ENCODE peak calls at places on chromosomes 13 and 19, in seven cellular contexts. Y, E, F, J, D, G and T are unnamed samples.

GRCh38 chr19:57351867-57352266 is 796 bp downstream of the ZNF304 start:
- DNase-seq in Y (no peak), E (peak), F (no peak), J (no peak), D (peak), G (no peak), T (no peak)

GRCh38 chr13:32940601-32941000 is 75.6 kb upstream of the KL start:
- DNase-seq in Y (no peak), E (peak), F (peak), J (no peak), D (peak), G (no peak), T (no peak)

GRCh38 chr13:28047784-28048388 is 52.5 kb downstream of the FLT3 start:
- DNase-seq in Y (no peak), E (no peak), F (peak), J (no peak), D (no peak), G (no peak), T (no peak)

GRCh38 chr13:29591310-29591709 is 4.2 kb downstream of the SLC7A1 start:
- DNase-seq in Y (no peak), E (peak), F (no peak), J (no peak), D (no peak), G (no peak), T (no peak)

GRCh38 chr13:34435338-34435737 is 506.7 kb upstream of the NBEA start:
- DNase-seq in Y (no peak), E (peak), F (no peak), J (no peak), D (peak), G (no peak), T (no peak)

GRCh38 chr13:59409211-59409610 is 754.5 kb downstream of the DIAPH3 start:
- DNase-seq in Y (peak), E (peak), F (no peak), J (no peak), D (peak), G (no peak), T (peak)

GRCh38 chr19:53365899-53366493 is 491 bp downstream of the ZNF525 start:
- DNase-seq in Y (peak), E (no peak), F (peak), J (no peak), D (no peak), G (peak), T (no peak)

GRCh38 chr19:10858204-10858828 is 10.1 kb downstream of the C19orf38 start:
- DNase-seq in Y (peak), E (peak), F (peak), J (no peak), D (peak), G (peak), T (no peak)

GRCh38 chr19:15374796-15375440 is 4.7 kb downstream of the AKAP8 start:
- DNase-seq in Y (peak), E (no peak), F (no peak), J (no peak), D (no peak), G (no peak), T (no peak)

GRCh38 chr13:46296920-46297319 is 85.2 kb downstream of the LRRC63 start:
- DNase-seq in Y (no peak), E (peak), F (no peak), J (no peak), D (peak), G (no peak), T (no peak)

GRCh38 chr19:51338563-51339312 is 3.2 kb downstream of the VSIG10L start:
- DNase-seq in Y (peak), E (peak), F (peak), J (peak), D (peak), G (peak), T (peak)

GRCh38 chr19:51339313-51339686 is 2.6 kb downstream of the VSIG10L start:
- DNase-seq in Y (no peak), E (no peak), F (no peak), J (no peak), D (no peak), G (no peak), T (no peak)

GRCh38 chr19:51337861-51338562 is 3.9 kb downstream of the VSIG10L start:
- DNase-seq in Y (no peak), E (no peak), F (no peak), J (no peak), D (no peak), G (no peak), T (no peak)

GRCh38 chr19:51341066-51341465 is 873 bp downstream of the VSIG10L start:
- DNase-seq in Y (no peak), E (no peak), F (no peak), J (no peak), D (no peak), G (no peak), T (no peak)

GRCh38 chr19:51339687-51340656 is 2.0 kb downstream of the VSIG10L start:
- DNase-seq in Y (peak), E (peak), F (peak), J (peak), D (peak), G (peak), T (peak)
- TF ChIP-seq CTCF in Y (no peak), E (peak), F (peak), J (no peak), D (no peak), G (peak), T (peak)

DNA sequence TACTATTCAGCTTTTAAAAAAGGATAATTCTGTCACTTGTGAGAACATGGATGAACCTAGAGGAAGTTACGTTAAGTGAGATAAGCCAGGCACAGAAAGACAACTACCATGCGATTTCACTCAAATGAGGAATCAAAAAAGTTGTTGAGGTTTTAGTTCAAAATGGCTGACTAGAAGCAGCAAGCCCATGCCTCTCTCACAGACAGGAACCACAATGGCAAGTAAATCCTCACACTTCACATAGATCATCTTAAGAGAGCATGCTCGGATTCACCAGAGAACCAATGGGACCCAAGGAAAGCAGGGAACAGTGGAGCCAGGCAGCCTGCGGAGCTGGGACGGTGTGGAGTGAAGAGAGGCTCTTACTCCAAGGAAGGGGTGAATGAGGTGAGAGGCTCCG is 581.0 kb downstream of the UQCRFS1 start:
- DNase-seq in Y (no peak), E (no peak), F (no peak), J (no peak), D (no peak), G (no peak), T (no peak)
- TF ChIP-seq CTCF in Y (no peak), E (no peak), F (no peak), J (no peak), D (no peak), G (no peak), T (no peak)

GRCh38 chr19:33724021-33724722 is 72.5 kb upstream of the KCTD15 start:
- DNase-seq in Y (no peak), E (no peak), F (no peak), J (no peak), D (no peak), G (no peak), T (no peak)

GRCh38 chr19:33724723-33725060 is 72.0 kb upstream of the KCTD15 start:
- DNase-seq in Y (no peak), E (no peak), F (no peak), J (no peak), D (no peak), G (no peak), T (no peak)

GRCh38 chr19:33726756-33727155 is 69.9 kb upstream of the KCTD15 start:
- DNase-seq in Y (no peak), E (no peak), F (no peak), J (no peak), D (no peak), G (no peak), T (no peak)

GRCh38 chr19:33727331-33728028 is 69.2 kb upstream of the KCTD15 start:
- DNase-seq in Y (no peak), E (no peak), F (no peak), J (no peak), D (no peak), G (no peak), T (no peak)

GRCh38 chr19:33725567-33725966 is 71.1 kb upstream of the KCTD15 start:
- DNase-seq in Y (no peak), E (no peak), F (no peak), J (no peak), D (no peak), G (no peak), T (no peak)
- TF ChIP-seq CTCF in Y (no peak), E (no peak), F (no peak), J (no peak), D (no peak), G (no peak), T (no peak)

DNA sequence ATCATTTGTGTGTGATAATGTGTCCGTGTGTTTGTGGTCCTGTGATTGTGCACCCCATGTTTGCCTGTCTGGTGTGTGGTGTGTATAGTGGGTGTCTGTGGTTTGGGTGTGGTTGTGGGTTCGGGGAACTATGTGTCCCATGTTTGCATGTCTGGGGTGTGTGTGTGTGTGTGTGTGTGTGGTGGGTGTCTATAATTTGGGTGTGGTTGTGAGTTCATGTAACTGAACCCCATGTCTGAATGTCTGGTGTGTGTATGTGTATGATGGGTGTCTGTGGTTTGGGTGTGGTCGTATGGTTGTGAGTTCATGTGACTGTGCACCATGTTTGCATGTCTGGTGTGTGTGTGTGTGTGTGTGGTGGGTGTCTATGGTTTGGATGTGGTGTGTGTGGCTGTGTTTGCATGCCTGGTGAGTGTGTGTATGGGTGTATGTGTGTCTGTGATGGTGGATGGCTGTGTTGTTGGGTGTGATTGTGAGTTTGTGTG is 11.1 kb upstream of the NFIX start:
- DNase-seq in Y (no peak), E (peak), F (no peak), J (no peak), D (no peak), G (no peak), T (no peak)
- TF ChIP-seq CTCF in Y (no peak), E (no peak), F (no peak), J (no peak), D (no peak), G (no peak), T (no peak)

DNA sequence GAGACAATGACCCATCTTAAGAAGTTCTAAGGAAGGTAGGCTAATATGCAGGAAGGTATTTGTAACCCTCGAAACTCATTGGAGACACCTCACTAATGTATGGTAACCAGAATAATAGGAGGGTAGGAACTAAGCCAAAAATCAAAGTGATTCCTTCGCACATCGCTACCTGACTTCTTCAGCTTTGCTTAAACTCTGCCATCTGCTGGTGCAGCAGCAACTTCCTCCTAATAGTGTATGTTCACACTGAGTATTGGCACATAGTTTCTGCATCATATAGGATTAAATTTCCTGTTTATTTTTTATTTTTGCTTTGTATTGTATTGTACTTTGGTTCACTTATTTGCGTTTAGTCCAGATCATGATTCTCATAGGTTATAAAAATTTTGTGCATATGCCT is 676.2 kb downstream of the GPC5 start:
- DNase-seq in Y (no peak), E (no peak), F (peak), J (no peak), D (peak), G (peak), T (no peak)
- TF ChIP-seq CTCF in Y (no peak), E (no peak), F (peak), J (no peak), D (peak), G (no peak), T (no peak)

GRCh38 chr13:111359237-111359915 is 38.9 kb downstream of the TEX29 start:
- DNase-seq in Y (no peak), E (peak), F (no peak), J (no peak), D (no peak), G (no peak), T (no peak)
- TF ChIP-seq CTCF in Y (no peak), E (no peak), F (no peak), J (no peak), D (no peak), G (no peak), T (no peak)

GRCh38 chr19:38792250-38793111 is 3.5 kb downstream of the LGALS7B start:
- DNase-seq in Y (peak), E (peak), F (peak), J (peak), D (peak), G (peak), T (no peak)
- TF ChIP-seq CTCF in Y (peak), E (peak), F (peak), J (no peak), D (peak), G (peak), T (no peak)

GRCh38 chr19:35060160-35060855 is 18.8 kb downstream of the HPN start:
- DNase-seq in Y (peak), E (no peak), F (no peak), J (no peak), D (no peak), G (no peak), T (no peak)
- TF ChIP-seq CTCF in Y (no peak), E (no peak), F (no peak), J (no peak), D (no peak), G (no peak), T (no peak)

DNA sequence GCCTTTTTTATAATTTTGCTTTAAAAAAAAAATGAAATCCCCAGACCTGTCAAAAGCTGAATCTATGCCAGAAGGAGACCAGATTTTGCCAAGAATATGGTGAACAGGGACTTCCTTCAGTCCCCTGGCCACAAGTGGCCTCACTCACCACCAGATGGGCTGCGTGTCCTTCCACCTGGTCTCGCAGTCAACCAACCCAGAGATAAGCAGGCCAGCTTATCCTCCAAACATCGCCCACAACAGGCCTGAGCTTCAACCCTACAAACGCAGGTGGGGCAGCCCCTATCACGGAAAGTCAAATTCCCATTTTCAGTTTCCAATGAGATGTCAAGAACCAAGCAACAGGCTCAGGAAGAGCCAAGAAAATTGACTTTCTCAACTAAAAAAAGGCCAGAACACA is 30.5 kb downstream of the STK24 start:
- DNase-seq in Y (no peak), E (no peak), F (no peak), J (no peak), D (no peak), G (no peak), T (no peak)
- TF ChIP-seq CTCF in Y (no peak), E (no peak), F (no peak), J (no peak), D (no peak), G (no peak), T (no peak)

DNA sequence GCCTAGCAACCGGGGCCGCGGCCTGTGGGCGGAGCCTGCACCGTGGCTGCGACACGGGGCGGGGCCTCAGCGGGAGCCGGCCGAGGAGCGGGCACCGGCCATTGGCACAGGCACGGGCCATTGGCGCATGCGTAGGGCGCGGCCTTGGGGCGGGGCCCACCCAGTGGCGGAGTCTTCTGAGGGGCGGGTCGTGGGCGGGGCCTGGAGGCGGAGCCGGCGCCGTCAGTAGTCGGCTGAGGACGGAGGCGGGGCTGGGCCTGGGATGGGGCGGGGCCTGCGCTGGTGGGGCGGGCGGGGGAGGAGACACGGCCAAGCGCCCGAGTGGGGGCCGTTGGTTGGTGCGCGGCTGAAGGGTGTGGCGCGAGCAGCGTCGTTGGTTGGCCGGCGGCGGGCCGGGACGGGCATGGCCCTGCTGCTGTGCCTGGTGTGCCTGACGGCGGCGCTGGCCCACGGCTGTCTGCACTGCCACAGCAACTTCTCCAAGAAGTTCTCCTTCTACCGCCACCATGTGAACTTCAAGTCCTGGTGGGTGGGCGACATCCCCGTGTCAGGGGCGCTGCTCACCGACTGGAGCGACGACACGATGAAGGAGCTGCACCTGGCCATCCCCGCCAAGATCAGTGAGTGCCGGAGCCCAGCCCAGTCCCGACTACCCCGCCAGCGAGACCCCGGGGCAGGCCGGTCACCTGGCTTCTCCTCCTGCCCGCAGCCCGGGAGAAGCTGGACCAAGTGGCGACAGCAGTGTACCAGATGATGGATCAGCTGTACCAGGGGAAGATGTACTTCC is at the start of gene IZUMO4:
- DNase-seq in Y (peak), E (peak), F (peak), J (peak), D (peak), G (peak), T (peak)
- TF ChIP-seq CTCF in Y (peak), E (peak), F (peak), J (no peak), D (peak), G (no peak), T (no peak)